ENCODE peak calls at places on chromosomes 7 and 10, in six cellular contexts. W is neuronal stem cell, V is mesenchymal stem cell, Z is H1, I is IMR-90, Q is trophoblast cell. H is an unnamed sample.

GRCh38 chr10:88661018-88661417 is 3.2 kb upstream of the LIPF start:
- DNase-seq in V (no peak), W (no peak), Z (no peak), Q (no peak), I (no peak), H (no peak)

GRCh38 chr7:117051808-117052207 is 98.5 kb downstream of the ST7 start:
- DNase-seq in Q (no peak), I (no peak), V (no peak), Z (no peak), W (no peak), H (no peak)

GRCh38 chr10:52586710-52587109 is 185.9 kb downstream of the MBL2 start:
- DNase-seq in Q (no peak), V (no peak), I (no peak), W (no peak), Z (no peak), H (no peak)

GRCh38 chr10:27223964-27224363 is 16.6 kb downstream of the ACBD5 start:
- DNase-seq in I (peak), V (peak), Z (no peak), W (no peak), Q (peak), H (peak)

GRCh38 chr7:151251328-151251925 is 2.9 kb upstream of the SMARCD3 start:
- DNase-seq in Z (peak), I (peak), Q (no peak), W (peak), V (peak), H (no peak)

GRCh38 chr7:74223711-74224510 is 14.1 kb downstream of the LAT2 start:
- DNase-seq in W (no peak), I (no peak), Q (no peak), Z (no peak), V (no peak), H (no peak)

GRCh38 chr10:44993226-44993921 is 7.3 kb upstream of the ZNF22 start:
- DNase-seq in V (no peak), W (no peak), I (no peak), Q (peak), Z (no peak), H (no peak)

GRCh38 chr10:93505075-93505474 is 8.7 kb downstream of the CEP55 start:
- DNase-seq in V (no peak), I (no peak), Q (no peak), Z (no peak), W (no peak), H (no peak)

GRCh38 chr10:69569144-69569934 is 3.9 kb downstream of the NEUROG3 start:
- DNase-seq in V (no peak), I (no peak), Q (no peak), Z (peak), W (no peak), H (no peak)

GRCh38 chr7:41817386-41817785 is 114.5 kb upstream of the INHBA start:
- DNase-seq in Q (no peak), W (no peak), Z (no peak), V (peak), I (peak), H (no peak)

GRCh38 chr10:97778452-97779302 is 6.9 kb upstream of the SFRP5 start:
- DNase-seq in Q (no peak), V (no peak), I (no peak), W (no peak), Z (peak), H (no peak)

GRCh38 chr10:51485668-51486067 is 213.7 kb downstream of the CSTF2T start:
- DNase-seq in I (no peak), W (no peak), Z (no peak), V (no peak), Q (no peak), H (no peak)

GRCh38 chr10:132690401-132690800 is 95.5 kb downstream of the NKX6-2 start:
- DNase-seq in W (no peak), I (no peak), Q (no peak), Z (no peak), V (no peak), H (no peak)

GRCh38 chr10:26085549-26085948 is 131.0 kb upstream of the GAD2 start:
- DNase-seq in V (no peak), W (no peak), I (no peak), Q (no peak), Z (no peak), H (peak)

DNA sequence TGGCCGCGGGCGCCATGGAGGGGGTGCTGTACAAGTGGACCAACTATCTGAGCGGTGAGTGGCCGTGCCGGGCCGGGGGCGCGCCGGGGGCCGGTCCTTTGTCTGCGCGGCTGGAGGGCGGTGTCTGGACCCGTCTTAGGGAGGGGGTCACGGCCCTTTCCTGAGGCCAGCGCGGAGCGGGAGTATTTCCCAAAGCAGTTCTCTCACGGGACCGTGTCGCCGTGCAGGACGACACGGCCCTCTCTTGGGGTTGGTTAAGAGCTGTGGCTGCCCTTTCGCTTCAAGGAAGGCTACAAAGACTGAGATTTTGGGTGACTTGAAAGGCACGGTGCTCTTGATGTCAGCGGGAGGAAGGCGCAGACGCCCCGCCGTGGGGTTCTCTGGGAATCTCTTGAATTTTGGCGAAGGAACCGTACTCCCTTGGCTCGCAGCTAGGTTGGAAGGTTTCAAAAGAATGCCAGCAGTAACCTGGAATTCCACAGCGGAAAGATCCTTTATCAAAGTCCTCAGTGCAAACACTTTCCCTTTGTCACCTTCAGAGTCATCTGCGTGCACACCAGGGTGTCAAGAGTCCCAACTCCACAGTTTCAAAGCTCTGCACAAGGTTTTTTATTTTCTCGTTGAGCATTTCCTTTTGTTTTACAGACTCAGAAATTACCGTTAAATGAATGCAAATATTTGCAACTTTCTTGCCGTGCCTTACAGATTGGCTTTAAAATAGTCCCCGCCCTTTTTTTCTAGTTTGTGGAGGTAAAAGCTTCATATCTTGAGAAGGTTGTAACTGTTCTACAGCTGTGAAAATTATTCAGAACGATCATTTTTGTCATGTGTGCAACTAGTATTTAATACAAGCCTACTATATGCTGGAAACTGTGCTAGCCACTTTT is 780 bp downstream of the PLEKHA8 start:
- DNase-seq in Z (no peak), W (no peak), I (peak), Q (peak), V (peak), H (peak)
- H2AFZ ChIP-seq in Z (peak), W (peak), I (peak), Q (peak), V (peak), H (no peak)

DNA sequence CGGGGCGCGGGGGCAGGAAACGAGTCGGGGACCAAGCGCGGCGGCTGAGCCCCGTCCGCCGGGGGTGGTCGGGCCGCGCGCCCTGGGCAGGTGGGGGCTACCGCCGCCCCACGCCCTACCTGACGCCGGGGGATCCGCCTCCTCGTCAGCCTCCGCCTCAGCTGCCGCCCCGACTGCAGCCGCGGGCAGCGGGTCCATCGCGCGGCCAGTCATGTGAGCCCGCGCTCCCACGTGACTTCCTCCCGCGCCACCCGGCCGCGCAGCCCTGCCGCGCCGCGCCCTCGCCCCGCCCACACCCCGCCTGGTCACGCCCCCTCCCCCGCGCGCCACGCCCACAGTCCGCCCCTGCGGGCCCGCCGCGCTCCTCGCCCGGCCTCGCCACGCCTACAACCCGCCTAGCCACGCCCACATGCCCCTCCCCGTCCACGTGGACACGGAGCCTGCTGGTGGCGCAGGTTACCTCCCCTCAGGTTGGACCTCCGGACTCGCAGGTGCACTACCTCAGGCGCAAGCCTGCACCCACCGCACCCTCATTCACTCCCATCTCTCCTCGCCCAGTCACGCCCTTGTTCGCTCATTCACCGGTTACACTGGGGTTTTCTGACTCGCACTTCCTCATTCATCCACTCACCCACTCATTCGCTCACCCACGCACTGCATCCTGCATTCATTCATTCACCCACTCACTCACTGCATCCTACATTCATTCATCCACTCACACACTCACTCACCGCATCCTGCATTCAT is at the start of gene SNX8:
- DNase-seq in Q (peak), V (peak), Z (peak), I (peak), W (peak), H (peak)
- H3K18ac ChIP-seq in Q (peak), V (peak), Z (no peak), I (no peak), W (peak), H (peak)

GRCh38 chr7:115060095-115060830 is 138.4 kb downstream of the MDFIC start:
- DNase-seq in Z (no peak), W (no peak), I (no peak), Q (no peak), V (no peak), H (no peak)

GRCh38 chr7:115054478-115055122 is 132.7 kb downstream of the MDFIC start:
- DNase-seq in Z (no peak), V (no peak), Q (no peak), I (no peak), W (no peak), H (no peak)

GRCh38 chr7:115052706-115053105 is 130.8 kb downstream of the MDFIC start:
- DNase-seq in Q (no peak), V (no peak), W (no peak), Z (no peak), I (no peak), H (peak)

GRCh38 chr7:115059312-115059711 is 137.4 kb downstream of the MDFIC start:
- DNase-seq in I (peak), Z (no peak), Q (no peak), W (no peak), V (no peak), H (no peak)

GRCh38 chr7:115056019-115056418 is 134.1 kb downstream of the MDFIC start:
- DNase-seq in Q (no peak), W (no peak), V (peak), Z (no peak), I (no peak), H (no peak)
- H2AFZ ChIP-seq in Q (no peak), W (no peak), V (no peak), Z (no peak), I (no peak), H (no peak)

GRCh38 chr7:107291434-107291833 is 122.6 kb downstream of the HBP1 start:
- DNase-seq in Z (no peak), I (no peak), V (no peak), W (no peak), Q (no peak), H (no peak)
- H3K18ac ChIP-seq in Z (no peak), I (no peak), V (no peak), W (no peak), Q (no peak), H (no peak)

GRCh38 chr7:139340808-139341057 is 404 bp upstream of the FMC1 start:
- DNase-seq in Z (no peak), I (no peak), Q (no peak), W (no peak), V (no peak), H (no peak)
- H2AFZ ChIP-seq in Z (no peak), I (peak), Q (no peak), W (peak), V (no peak), H (no peak)

GRCh38 chr7:157318015-157318706 is 18.6 kb upstream of the DNAJB6 start:
- DNase-seq in V (peak), Z (no peak), W (no peak), I (peak), Q (peak), H (no peak)
- H3K18ac ChIP-seq in V (no peak), Z (peak), W (peak), I (peak), Q (no peak), H (peak)

DNA sequence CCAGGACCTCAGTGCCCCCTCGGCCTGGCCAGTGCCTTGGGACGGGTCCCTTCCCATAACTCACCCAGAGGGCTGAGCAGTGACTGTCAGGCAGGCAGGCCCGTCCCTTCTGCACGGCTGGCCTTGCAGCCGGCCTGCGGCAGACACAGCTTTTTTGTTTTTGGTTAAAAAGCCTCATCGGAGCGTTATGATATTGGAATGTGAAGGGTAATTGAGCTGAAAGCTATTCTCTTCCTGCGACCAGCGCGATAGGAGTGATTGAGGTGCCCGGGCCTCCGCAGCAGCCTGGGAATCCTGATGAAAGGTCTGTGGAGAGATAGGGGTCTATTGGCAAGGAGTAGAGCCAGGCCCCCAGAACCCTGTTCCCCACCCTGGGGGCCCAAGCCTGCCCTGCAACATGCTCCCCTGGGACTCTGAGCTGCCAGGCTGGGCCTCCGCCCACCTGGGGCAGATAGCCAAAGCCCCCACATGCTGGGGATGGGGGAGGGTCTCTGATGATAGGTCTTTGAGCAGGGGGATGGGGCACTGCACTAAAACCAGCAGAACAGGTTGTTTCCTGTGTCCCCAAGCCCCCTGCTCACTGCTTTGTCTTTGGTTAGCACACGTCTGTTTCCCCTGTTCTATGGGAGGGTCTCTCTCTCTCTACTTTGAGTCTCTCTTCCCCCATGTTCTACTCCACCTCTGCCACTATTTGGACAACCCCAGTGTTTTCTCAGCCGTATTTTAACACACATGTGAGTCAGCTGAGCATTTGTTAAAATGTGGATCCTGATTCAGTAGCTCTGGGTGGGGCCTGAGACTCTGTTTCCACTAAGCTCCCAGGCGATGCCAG is 131.9 kb downstream of the CDH23 start:
- DNase-seq in Q (no peak), W (peak), V (no peak), Z (peak), I (no peak), H (no peak)
- H2AFZ ChIP-seq in Q (no peak), W (peak), V (no peak), Z (no peak), I (no peak), H (no peak)

H was measured in H9.